ENCODE peak calls at places on chromosomes 3 and 15, in four cellular contexts. One of them, this sample, is unnamed.

GRCh38 chr15:68635142-68635541 is 56.3 kb downstream of the CORO2B start:
- DNase-seq in GM13977: no peak
- DNase-seq in dermis blood vessel endothelial cell: no peak
- DNase-seq in stimulated activated effector memory CD8-positive, alpha-beta T cell treated with anti-CD3 and anti-CD28 coated beads, Interleukin-12 subunit alpha, Interleukin-12 subunit beta, amount 100 ng/mL, for 72 hours: no peak
- DNase-seq in this sample: no peak

GRCh38 chr15:76163429-76164020 is 103.7 kb downstream of the TMEM266 start:
- DNase-seq in stimulated activated effector memory CD8-positive, alpha-beta T cell treated with anti-CD3 and anti-CD28 coated beads, Interleukin-12 subunit alpha, Interleukin-12 subunit beta, amount 100 ng/mL, for 72 hours: no peak
- DNase-seq in dermis blood vessel endothelial cell: no peak
- DNase-seq in GM13977: no peak
- DNase-seq in this sample: no peak

GRCh38 chr3:12585181-12585580 is 28.3 kb downstream of the MKRN2 start:
- DNase-seq in dermis blood vessel endothelial cell: no peak
- DNase-seq in GM13977: no peak
- DNase-seq in stimulated activated effector memory CD8-positive, alpha-beta T cell treated with anti-CD3 and anti-CD28 coated beads, Interleukin-12 subunit alpha, Interleukin-12 subunit beta, amount 100 ng/mL, for 72 hours: no peak
- DNase-seq in this sample: no peak

GRCh38 chr15:28881170-28881569 is 4.6 kb upstream of the APBA2 start:
- DNase-seq in GM13977: no peak
- DNase-seq in dermis blood vessel endothelial cell: peak; percentile 21
- DNase-seq in stimulated activated effector memory CD8-positive, alpha-beta T cell treated with anti-CD3 and anti-CD28 coated beads, Interleukin-12 subunit alpha, Interleukin-12 subunit beta, amount 100 ng/mL, for 72 hours: no peak
- DNase-seq in this sample: no peak

GRCh38 chr15:42402806-42403205 is 43.5 kb downstream of the CAPN3 start:
- DNase-seq in stimulated activated effector memory CD8-positive, alpha-beta T cell treated with anti-CD3 and anti-CD28 coated beads, Interleukin-12 subunit alpha, Interleukin-12 subunit beta, amount 100 ng/mL, for 72 hours: no peak
- DNase-seq in GM13977: no peak
- DNase-seq in dermis blood vessel endothelial cell: no peak
- DNase-seq in this sample: no peak

GRCh38 chr15:60859996-60860494 is 369.1 kb downstream of the RORA start:
- DNase-seq in dermis blood vessel endothelial cell: no peak
- DNase-seq in GM13977: no peak
- DNase-seq in stimulated activated effector memory CD8-positive, alpha-beta T cell treated with anti-CD3 and anti-CD28 coated beads, Interleukin-12 subunit alpha, Interleukin-12 subunit beta, amount 100 ng/mL, for 72 hours: no peak
- DNase-seq in this sample: no peak

GRCh38 chr3:151974067-151974466 is 100.6 kb downstream of the SUCNR1 start:
- DNase-seq in GM13977: no peak
- DNase-seq in stimulated activated effector memory CD8-positive, alpha-beta T cell treated with anti-CD3 and anti-CD28 coated beads, Interleukin-12 subunit alpha, Interleukin-12 subunit beta, amount 100 ng/mL, for 72 hours: no peak
- DNase-seq in dermis blood vessel endothelial cell: peak; percentile 71
- DNase-seq in this sample: no peak

GRCh38 chr3:149534671-149535394 is 60.3 kb downstream of the TM4SF4 start:
- DNase-seq in dermis blood vessel endothelial cell: no peak
- DNase-seq in GM13977: no peak
- DNase-seq in stimulated activated effector memory CD8-positive, alpha-beta T cell treated with anti-CD3 and anti-CD28 coated beads, Interleukin-12 subunit alpha, Interleukin-12 subunit beta, amount 100 ng/mL, for 72 hours: no peak
- DNase-seq in this sample: no peak

GRCh38 chr3:108511055-108511454 is 659 bp upstream of the MYH15 start:
- DNase-seq in GM13977: no peak
- DNase-seq in dermis blood vessel endothelial cell: no peak
- DNase-seq in stimulated activated effector memory CD8-positive, alpha-beta T cell treated with anti-CD3 and anti-CD28 coated beads, Interleukin-12 subunit alpha, Interleukin-12 subunit beta, amount 100 ng/mL, for 72 hours: no peak
- DNase-seq in this sample: no peak

GRCh38 chr3:10602769-10603768 is 97.7 kb upstream of the ATP2B2 start:
- DNase-seq in dermis blood vessel endothelial cell: no peak
- DNase-seq in GM13977: peak; percentile 58
- DNase-seq in stimulated activated effector memory CD8-positive, alpha-beta T cell treated with anti-CD3 and anti-CD28 coated beads, Interleukin-12 subunit alpha, Interleukin-12 subunit beta, amount 100 ng/mL, for 72 hours: peak; percentile 25
- DNase-seq in this sample: peak; percentile 17

GRCh38 chr15:80669599-80670273 is 25.4 kb upstream of the ABHD17C start:
- DNase-seq in stimulated activated effector memory CD8-positive, alpha-beta T cell treated with anti-CD3 and anti-CD28 coated beads, Interleukin-12 subunit alpha, Interleukin-12 subunit beta, amount 100 ng/mL, for 72 hours: no peak
- DNase-seq in GM13977: no peak
- DNase-seq in dermis blood vessel endothelial cell: no peak
- DNase-seq in this sample: no peak

GRCh38 chr3:14413381-14414071 is 11.1 kb downstream of the SLC6A6 start:
- DNase-seq in stimulated activated effector memory CD8-positive, alpha-beta T cell treated with anti-CD3 and anti-CD28 coated beads, Interleukin-12 subunit alpha, Interleukin-12 subunit beta, amount 100 ng/mL, for 72 hours: no peak
- DNase-seq in dermis blood vessel endothelial cell: no peak
- DNase-seq in GM13977: no peak
- DNase-seq in this sample: no peak